ENCODE peak calls at places on chromosomes 12 and 14, in six cellular contexts. M is A549; C is activated CD4-positive, alpha-beta T cell treated with anti-CD3 and anti-CD28 coated beads for 36 hours; L is OCI-M1; O is ecto neural progenitor cell; U is CD8-positive, alpha-beta memory T cell. G is an unnamed sample.

GRCh38 chr12:65603428-65604351 is 220.6 kb upstream of the HMGA2 start:
- DNase-seq in L (no peak), U (no peak), M (peak; percentile 48), C (no peak), O (no peak), G (no peak)

GRCh38 chr14:65927871-65928270 is 515.3 kb downstream of the FUT8 start:
- DNase-seq in O (no peak), M (no peak), L (no peak), C (peak; percentile 93), U (peak; percentile 71), G (no peak)

GRCh38 chr12:25958254-25959068 is at the start of gene RASSF8:
- DNase-seq in O (peak; percentile 92), L (peak; percentile 41), C (peak; percentile 49), M (peak; percentile 62), U (no peak), G (peak; percentile 54)

GRCh38 chr12:80935076-80935475 is 2.7 kb downstream of the LIN7A start:
- DNase-seq in M (no peak), U (no peak), L (no peak), C (no peak), O (no peak), G (no peak)

GRCh38 chr12:15717940-15718567 is 71.1 kb downstream of the EPS8 start:
- DNase-seq in M (no peak), O (no peak), U (no peak), L (no peak), C (no peak), G (no peak)

GRCh38 chr14:92644601-92645515 is 103.6 kb downstream of the LGMN start:
- DNase-seq in C (no peak), M (no peak), U (no peak), O (no peak), L (no peak), G (no peak)

GRCh38 chr12:107441906-107442305 is 243.7 kb upstream of the PWP1 start:
- DNase-seq in L (peak; percentile 6), M (no peak), U (no peak), C (peak; percentile 18), O (no peak), G (no peak)

GRCh38 chr12:9392842-9393241 is 184.6 kb upstream of the PZP start:
- DNase-seq in L (no peak), C (no peak), M (no peak), U (no peak), O (no peak), G (no peak)

GRCh38 chr14:47917344-47917954 is 242.0 kb upstream of the MDGA2 start:
- DNase-seq in L (peak; percentile 63), U (no peak), O (no peak), M (peak; percentile 3), C (peak; percentile 12), G (no peak)

GRCh38 chr12:51033457-51034089 is 7.4 kb upstream of the SLC11A2 start:
- DNase-seq in M (no peak), U (no peak), O (no peak), C (no peak), L (no peak), G (no peak)

GRCh38 chr12:122102331-122102730 is 23.8 kb downstream of the MLXIP start:
- DNase-seq in O (no peak), C (no peak), M (no peak), U (no peak), L (no peak), G (no peak)

GRCh38 chr12:84727964-84728363 is 184.6 kb downstream of the SLC6A15 start:
- DNase-seq in L (peak; percentile 90), C (no peak), U (no peak), M (no peak), O (no peak), G (no peak)

GRCh38 chr12:67484788-67485480 is 163.6 kb upstream of the DYRK2 start:
- DNase-seq in C (peak; percentile 19), M (no peak), L (no peak), U (peak; percentile 5), O (no peak), G (no peak)

GRCh38 chr12:122789637-122790036 is 15.3 kb downstream of the CCDC62 start:
- DNase-seq in L (peak; percentile 74), U (no peak), M (no peak), O (no peak), C (no peak), G (no peak)

GRCh38 chr12:28457785-28458184 is 267.5 kb downstream of the CCDC91 start:
- DNase-seq in O (no peak), M (no peak), L (no peak), C (no peak), U (no peak), G (no peak)

GRCh38 chr14:93132472-93133065 is 16.8 kb upstream of the ITPK1 start:
- DNase-seq in L (peak; percentile 55), O (no peak), U (peak; percentile 23), M (peak; percentile 57), C (peak; percentile 40), G (no peak)

GRCh38 chr12:104723895-104724294 is 234.2 kb downstream of the SLC41A2 start:
- DNase-seq in M (no peak), L (no peak), O (no peak), C (no peak), U (no peak), G (no peak)

GRCh38 chr12:88868062-88868461 is 287.8 kb upstream of the KITLG start:
- DNase-seq in L (no peak), O (no peak), U (no peak), M (no peak), C (no peak), G (no peak)

GRCh38 chr14:104171029-104171697 is 32.8 kb downstream of the KIF26A start:
- DNase-seq in L (no peak), O (peak; percentile 76), U (no peak), M (no peak), C (no peak), G (no peak)

GRCh38 chr12:78674311-78675085 is 190.1 kb upstream of the SYT1 start:
- DNase-seq in L (no peak), U (no peak), M (no peak), O (no peak), C (no peak), G (no peak)

GRCh38 chr12:41932028-41932427 is 212.6 kb downstream of the GXYLT1 start:
- DNase-seq in M (no peak), U (no peak), O (no peak), L (no peak), C (no peak), G (peak; percentile 25)

GRCh38 chr12:4954632-4955354 is 45.1 kb downstream of the KCNA1 start:
- DNase-seq in L (no peak), C (no peak), M (no peak), U (no peak), O (no peak), G (no peak)

GRCh38 chr12:53867216-53868012 is 71.2 kb upstream of the HOXC13 start:
- DNase-seq in L (no peak), O (no peak), M (peak; percentile 86), U (no peak), C (no peak), G (no peak)

GRCh38 chr14:36556811-36557433 is 25.5 kb downstream of the NKX2-8 start:
- DNase-seq in M (peak; percentile 16), O (no peak), L (peak; percentile 66), C (peak; percentile 60), U (no peak), G (peak; percentile 49)

GRCh38 chr12:132558861-132559623 is 51.3 kb downstream of the LRCOL1 start:
- DNase-seq in O (no peak), U (no peak), L (no peak), C (peak; percentile 32), M (no peak), G (no peak)

GRCh38 chr12:28507867-28508266 is 317.6 kb downstream of the CCDC91 start:
- DNase-seq in U (no peak), L (no peak), C (no peak), M (no peak), O (no peak), G (no peak)

GRCh38 chr12:17276196-17276595 is 670.2 kb upstream of the LMO3 start:
- DNase-seq in L (no peak), C (no peak), M (no peak), U (no peak), O (no peak), G (no peak)

GRCh38 chr12:94561943-94562411 is 88.4 kb downstream of the TMCC3 start:
- DNase-seq in L (no peak), C (peak; percentile 10), M (no peak), O (no peak), U (no peak), G (peak; percentile 86)

GRCh38 chr12:71900091-71900490 is 38.6 kb upstream of the TPH2 start:
- DNase-seq in M (peak; percentile 7), L (peak; percentile 10), C (no peak), O (no peak), U (no peak), G (no peak)

GRCh38 chr12:52692253-52692652 is 11.1 kb downstream of the KRT77 start:
- DNase-seq in M (peak; percentile 36), C (no peak), U (no peak), O (peak; percentile 82), L (peak; percentile 17), G (no peak)

GRCh38 chr14:91232052-91232451 is 12.5 kb downstream of the GPR68 start:
- DNase-seq in L (no peak), U (no peak), O (no peak), C (no peak), M (no peak), G (no peak)

GRCh38 chr12:54217774-54218221 is 29.0 kb upstream of the SMUG1 start:
- DNase-seq in O (peak; percentile 80), L (no peak), M (no peak), U (no peak), C (peak; percentile 56), G (peak; percentile 89)

GRCh38 chr14:87847216-87847615 is 145.8 kb downstream of the GALC start:
- DNase-seq in O (no peak), C (no peak), M (no peak), L (no peak), U (no peak), G (no peak)

GRCh38 chr12:87670448-87670847 is 358.8 kb downstream of the C12orf50 start:
- DNase-seq in L (no peak), O (no peak), C (no peak), U (no peak), M (no peak), G (no peak)

GRCh38 chr12:122081108-122081696 is 2.6 kb downstream of the MLXIP start:
- DNase-seq in M (no peak), L (peak; percentile 60), C (peak; percentile 45), U (no peak), O (no peak), G (no peak)

GRCh38 chr14:37819155-37820015 is 224.0 kb downstream of the TTC6 start:
- DNase-seq in U (no peak), M (peak; percentile 16), C (no peak), O (no peak), L (no peak), G (no peak)

GRCh38 chr12:109613611-109614455 is 40.2 kb downstream of the MVK start:
- DNase-seq in O (no peak), U (no peak), L (no peak), C (no peak), M (no peak), G (no peak)

GRCh38 chr14:58944226-58944769 is 244.2 kb upstream of the DAAM1 start:
- DNase-seq in L (no peak), C (no peak), M (peak; percentile 3), O (no peak), U (no peak), G (peak; percentile 16)

GRCh38 chr12:51217133-51217967 is 512 bp downstream of the POU6F1 start:
- DNase-seq in O (peak; percentile 81), M (peak; percentile 47), C (peak; percentile 64), L (peak; percentile 61), U (peak; percentile 45), G (peak; percentile 22)

G was measured in nucleus accumbens.